ENCODE peak calls at places on chromosome 13, in nine cellular contexts. J is activated T-cell treated with anti-CD3 and anti-CD28 coated beads for 1 hour; M is T follicular helper cell; F is skeletal muscle cell; G is T-helper 2 cell; Q is non-pigmented ciliary epithelial cell; N is stimulated activated CD4-positive, alpha-beta T cell treated with anti-CD3 and anti-CD28 coated beads, Interleukin-1b, Interleukin-23, amount 100 ng/mL, for 4 hours; X is NCI-H526 treated with DMSO at 0.1 percent for 48 hours; T is GM20000. A is an unnamed sample.
A peak's percentile ranks its signal among the peaks of the same experiment; 100 is the strongest.

GRCh38 chr13:30685320-30685859 is 50.0 kb upstream of the ALOX5AP start:
- DNase-seq in J (no peak), M (no peak), F (no peak), G (no peak), Q (no peak), N (no peak), X (no peak), T (no peak), A (no peak)

GRCh38 chr13:27975579-27976361 is 6.7 kb upstream of the CDX2 start:
- DNase-seq in J (no peak), M (no peak), F (no peak), G (no peak), Q (no peak), N (no peak), X (no peak), T (no peak), A (no peak)

GRCh38 chr13:46908511-46908910 is 11.7 kb upstream of the HTR2A start:
- DNase-seq in J (no peak), M (no peak), F (no peak), G (no peak), Q (no peak), N (no peak), X (no peak), T (no peak), A (peak; percentile 81)

GRCh38 chr13:105914637-105915036 is 620.8 kb downstream of the EFNB2 start:
- DNase-seq in J (no peak), M (no peak), F (peak; percentile 91), G (no peak), Q (peak; percentile 68), N (no peak), X (no peak), T (no peak), A (peak; percentile 64)

GRCh38 chr13:44801990-44802389 is 187.3 kb downstream of the NUFIP1 start:
- DNase-seq in J (no peak), M (no peak), F (peak; percentile 59), G (no peak), Q (no peak), N (no peak), X (no peak), T (no peak), A (peak; percentile 56)

GRCh38 chr13:66348745-66349720 is 881.1 kb downstream of the PCDH9 start:
- DNase-seq in J (no peak), M (no peak), F (no peak), G (no peak), Q (no peak), N (no peak), X (no peak), T (no peak), A (no peak)

GRCh38 chr13:53301449-53301848 is 272.8 kb downstream of the OLFM4 start:
- DNase-seq in J (no peak), M (no peak), F (no peak), G (no peak), Q (no peak), N (no peak), X (no peak), T (no peak), A (no peak)

GRCh38 chr13:23644527-23644926 is 74.3 kb downstream of the TNFRSF19 start:
- DNase-seq in J (no peak), M (no peak), F (peak; percentile 40), G (no peak), Q (peak; percentile 85), N (no peak), X (no peak), T (no peak), A (no peak)

GRCh38 chr13:27182844-27183497 is 11.4 kb upstream of the USP12 start:
- DNase-seq in J (no peak), M (no peak), F (peak; percentile 78), G (no peak), Q (no peak), N (no peak), X (no peak), T (no peak), A (peak; percentile 80)

GRCh38 chr13:50676602-50677001 is 166.9 kb downstream of the DLEU7 start:
- DNase-seq in J (no peak), M (no peak), F (no peak), G (no peak), Q (peak; percentile 83), N (no peak), X (no peak), T (no peak), A (no peak)

A was measured in GM04504.